ENCODE peak calls at places on chromosomes 11 and 22, in four cellular contexts. P, V, W and B are unnamed samples.

GRCh38 chr11:6968816-6969215 is 42.6 kb downstream of the ZNF215 start:
- DNase-seq in P (no peak), W (no peak), V (no peak), B (no peak)

GRCh38 chr22:26893034-26893710 is 235.8 kb downstream of the MIAT start:
- DNase-seq in W (no peak), V (no peak), P (no peak), B (no peak)

GRCh38 chr11:67420646-67421420 is 5.4 kb downstream of the CARNS1 start:
- DNase-seq in P (peak; percentile 100), V (peak; percentile 81), W (peak; percentile 96), B (peak; percentile 100)

GRCh38 chr11:95792200-95792599 is 1.9 kb downstream of the CEP57 start:
- DNase-seq in V (no peak), W (no peak), P (no peak), B (no peak)

GRCh38 chr11:12698049-12698448 is 23.8 kb downstream of the TEAD1 start:
- DNase-seq in V (no peak), P (no peak), W (no peak), B (no peak)

GRCh38 chr11:78262710-78263109 is 74.0 kb downstream of the USP35 start:
- DNase-seq in V (no peak), W (no peak), P (no peak), B (no peak)

GRCh38 chr11:76592961-76593360 is 77.6 kb downstream of the LRRC32 start:
- DNase-seq in V (no peak), P (no peak), W (no peak), B (no peak)

GRCh38 chr11:6703247-6704063 is 20.3 kb upstream of the MRPL17 start:
- DNase-seq in P (no peak), W (no peak), V (peak; percentile 64), B (no peak)

GRCh38 chr22:33380789-33381530 is 322.8 kb upstream of the SYN3 start:
- DNase-seq in P (no peak), V (no peak), W (no peak), B (no peak)

GRCh38 chr11:84812351-84813083 is 814.6 kb downstream of the DLG2 start:
- DNase-seq in V (no peak), W (no peak), P (no peak), B (no peak)

GRCh38 chr11:92667446-92668165 is 301.8 kb upstream of the MTNR1B start:
- DNase-seq in P (no peak), V (no peak), W (no peak), B (no peak)

GRCh38 chr11:120655589-120655988 is 144.0 kb downstream of the GRIK4 start:
- DNase-seq in P (no peak), W (no peak), V (no peak), B (no peak)

GRCh38 chr22:36301851-36302250 is 48.9 kb downstream of the APOL1 start:
- DNase-seq in W (no peak), P (no peak), V (no peak), B (no peak)

GRCh38 chr11:58928082-58928574 is 11.2 kb upstream of the GLYATL1 start:
- DNase-seq in W (no peak), V (no peak), P (no peak), B (no peak)

GRCh38 chr11:110992481-110992880 is 253.0 kb upstream of the POU2AF2 start:
- DNase-seq in W (no peak), V (no peak), P (no peak), B (no peak)

GRCh38 chr11:15663778-15664218 is 549.1 kb downstream of the INSC start:
- DNase-seq in W (no peak), P (no peak), V (no peak), B (no peak)

GRCh38 chr11:76251576-76251975 is 45.3 kb upstream of the WNT11 start:
- DNase-seq in V (no peak), W (no peak), P (no peak), B (no peak)

GRCh38 chr11:61639816-61640443 is 40.3 kb upstream of the DAGLA start:
- DNase-seq in W (no peak), V (no peak), P (no peak), B (no peak)

GRCh38 chr22:38184788-38185187 is 3.2 kb upstream of the PLA2G6 start:
- DNase-seq in W (no peak), P (no peak), V (no peak), B (no peak)

GRCh38 chr11:31106963-31107576 is 262.5 kb downstream of the DCDC1 start:
- DNase-seq in P (no peak), W (no peak), V (peak; percentile 50), B (peak; percentile 18)

GRCh38 chr22:20957691-20958440 is 9.2 kb upstream of the AIFM3 start:
- DNase-seq in W (no peak), V (no peak), P (peak; percentile 82), B (peak; percentile 73)

GRCh38 chr11:27557223-27557622 is 50.7 kb upstream of the LIN7C start:
- DNase-seq in W (no peak), V (no peak), P (no peak), B (no peak)

GRCh38 chr11:17354070-17354924 is 2.7 kb downstream of the NCR3LG1 start:
- DNase-seq in V (peak; percentile 76), W (peak; percentile 21), P (no peak), B (peak; percentile 87)

GRCh38 chr11:8604078-8604723 is 10.2 kb upstream of the STK33 start:
- DNase-seq in W (no peak), P (no peak), V (peak; percentile 46), B (no peak)

GRCh38 chr11:37223962-37224361 is 625.9 kb upstream of the RAG2 start:
- DNase-seq in W (no peak), P (peak; percentile 41), V (no peak), B (no peak)

GRCh38 chr22:24427500-24428164 is at the start of gene ADORA2A:
- DNase-seq in W (no peak), P (peak; percentile 99), V (no peak), B (peak; percentile 99)

GRCh38 chr22:20526628-20527355 is 19.4 kb downstream of the MED15 start:
- DNase-seq in V (no peak), P (no peak), W (no peak), B (no peak)

GRCh38 chr11:17522655-17523054 is 21.6 kb downstream of the USH1C start:
- DNase-seq in P (no peak), V (no peak), W (no peak), B (no peak)

GRCh38 chr11:20197881-20198280 is 37.6 kb upstream of the DBX1 start:
- DNase-seq in P (no peak), V (no peak), W (no peak), B (no peak)

GRCh38 chr11:70725786-70726185 is 327.5 kb downstream of the CTTN start:
- DNase-seq in V (no peak), P (no peak), W (no peak), B (no peak)

GRCh38 chr11:105718641-105719040 is 108.8 kb downstream of the GRIA4 start:
- DNase-seq in P (no peak), W (no peak), V (no peak), B (no peak)

GRCh38 chr22:19851291-19852176 is 3.1 kb downstream of the GNB1L start:
- DNase-seq in W (no peak), V (no peak), P (no peak), B (no peak)

GRCh38 chr11:47466701-47467250 is 17.8 kb upstream of the RAPSN start:
- DNase-seq in V (no peak), P (peak; percentile 77), W (peak; percentile 69), B (peak; percentile 57)

GRCh38 chr11:75066061-75066460 is 30.6 kb downstream of the OR2AT4 start:
- DNase-seq in P (no peak), W (no peak), V (no peak), B (no peak)

GRCh38 chr22:43850529-43850928 is 11.8 kb downstream of the SULT4A1 start:
- DNase-seq in V (no peak), P (peak; percentile 69), W (no peak), B (no peak)

GRCh38 chr22:45676024-45676423 is 4.4 kb downstream of the ATXN10 start:
- DNase-seq in W (no peak), V (no peak), P (no peak), B (no peak)

GRCh38 chr11:130514316-130514715 is 65.9 kb downstream of the ADAMTS15 start:
- DNase-seq in W (no peak), V (no peak), P (no peak), B (no peak)

GRCh38 chr11:80860632-80861031 is 1419.8 kb upstream of the TENM4 start:
- DNase-seq in V (no peak), W (no peak), P (no peak), B (no peak)

GRCh38 chr11:86118201-86118600 is 49.3 kb upstream of the PICALM start:
- DNase-seq in V (no peak), P (no peak), W (no peak), B (no peak)

GRCh38 chr11:119509277-119509841 is 86.4 kb upstream of the THY1 start:
- DNase-seq in P (no peak), V (no peak), W (no peak), B (no peak)

DNA sequence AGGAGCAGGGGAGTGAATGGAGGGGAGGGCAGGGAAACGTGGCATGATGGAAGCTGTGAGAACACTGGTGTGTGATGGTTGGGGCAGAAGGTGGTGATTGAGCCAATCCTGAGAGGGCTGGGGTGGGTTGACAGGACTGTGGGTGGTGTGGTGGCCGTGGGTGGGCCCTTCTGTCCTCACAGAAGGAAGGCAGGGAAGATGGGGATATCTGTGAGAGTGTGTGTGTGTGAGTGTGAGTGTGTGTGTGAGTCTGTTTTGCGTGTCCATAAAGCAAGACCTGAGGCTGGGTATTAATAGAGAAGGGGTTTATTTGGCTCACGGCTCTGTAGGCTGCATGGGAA is 13.0 kb downstream of the TPCN2 start:
- DNase-seq in W (no peak), P (no peak), V (no peak), B (no peak)
- H3K36me3 ChIP-seq in W (no peaks in the 10 kb centered on the region), P (peaks cover 98% of the 10 kb centered on the region), V (peaks cover 7% of the 10 kb centered on the region), B (peaks cover 55% of the 10 kb centered on the region)

GRCh38 chr11:125167954-125168821 is 3.6 kb downstream of the PKNOX2 start:
- DNase-seq in V (no peak), W (peak; percentile 20), P (no peak), B (peak; percentile 2)

GRCh38 chr11:125170001-125170405 is 5.5 kb downstream of the PKNOX2 start:
- DNase-seq in V (no peak), W (no peak), P (peak; percentile 41), B (no peak)

GRCh38 chr11:125167292-125167953 is 2.9 kb downstream of the PKNOX2 start:
- DNase-seq in V (no peak), W (peak; percentile 78), P (peak; percentile 72), B (no peak)

GRCh38 chr11:125170406-125171031 is 6.0 kb downstream of the PKNOX2 start:
- DNase-seq in V (no peak), P (no peak), W (peak; percentile 83), B (no peak)

GRCh38 chr11:125168875-125169537 is 4.5 kb downstream of the PKNOX2 start:
- DNase-seq in P (peak; percentile 20), W (peak; percentile 17), V (no peak), B (peak; percentile 2)
- H3K4me3 ChIP-seq in P (no peak overlapping the region), W (no peak overlapping the region), V (no peak overlapping the region), B (no peak overlapping the region)

GRCh38 chr11:45852712-45853101 is 5.4 kb downstream of the CRY2 start:
- DNase-seq in W (no peak), V (no peak), P (no peak), B (no peak)
- TF ChIP-seq CTCF in W (no peak), V (peak; percentile 47), P (no peak), B (no peak)

DNA sequence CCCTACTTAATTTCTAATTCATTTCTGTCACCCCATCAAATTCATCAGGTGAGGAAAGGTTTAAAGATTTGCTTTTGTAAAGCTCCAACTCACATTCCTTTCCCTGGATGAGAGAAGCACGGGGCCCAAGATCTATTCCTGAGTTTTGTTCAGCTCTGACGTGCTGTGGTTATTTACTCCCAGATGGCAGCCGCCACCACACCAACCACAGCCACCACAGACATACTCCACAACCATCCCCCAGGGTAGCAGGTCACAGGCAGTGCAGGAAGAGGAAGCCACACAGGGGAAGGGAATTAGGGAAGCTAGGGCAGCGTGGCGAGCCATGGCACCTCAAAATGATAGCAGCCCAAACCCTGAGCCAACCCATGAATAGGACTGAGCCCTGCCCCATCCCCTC is 63.5 kb upstream of the CSNK2A3 start:
- DNase-seq in P (no peak), V (no peak), W (no peak), B (no peak)
- H3K36me3 ChIP-seq in P (no peaks in the 10 kb centered on the region), V (no peaks in the 10 kb centered on the region), W (no peaks in the 10 kb centered on the region), B (no peaks in the 10 kb centered on the region)